ENCODE peak calls at places on chromosomes 12 and 14, in five cellular contexts. One of them, this sample, is unnamed.
A peak's percentile ranks its signal among the peaks of the same experiment; 100 is the strongest.

GRCh38 chr12:26870491-26871419 is 37.8 kb upstream of the ITPR2 start:
- DNase-seq in choroid plexus epithelial cell: peak; percentile 70
- DNase-seq in astrocyte of the spinal cord: peak; percentile 7
- DNase-seq in A549: peak; percentile 26
- DNase-seq in fibroblast of lung: peak; percentile 72
- DNase-seq in this sample: no peak

GRCh38 chr12:57629897-57630471 is 3.0 kb downstream of the B4GALNT1 start:
- DNase-seq in astrocyte of the spinal cord: no peak
- DNase-seq in choroid plexus epithelial cell: no peak
- DNase-seq in A549: no peak
- DNase-seq in fibroblast of lung: no peak
- DNase-seq in this sample: no peak

GRCh38 chr14:30657606-30658163 is 35.6 kb downstream of the SCFD1 start:
- DNase-seq in A549: peak; percentile 17
- DNase-seq in astrocyte of the spinal cord: peak; percentile 10
- DNase-seq in choroid plexus epithelial cell: peak; percentile 37
- DNase-seq in fibroblast of lung: peak; percentile 29
- DNase-seq in this sample: no peak

GRCh38 chr12:100114574-100114973 is 28.1 kb downstream of the BLTP3B start:
- DNase-seq in A549: no peak
- DNase-seq in astrocyte of the spinal cord: peak; percentile 25
- DNase-seq in choroid plexus epithelial cell: no peak
- DNase-seq in fibroblast of lung: no peak
- DNase-seq in this sample: no peak

GRCh38 chr14:55502746-55503284 is 62.4 kb upstream of the TBPL2 start:
- DNase-seq in astrocyte of the spinal cord: no peak
- DNase-seq in A549: no peak
- DNase-seq in choroid plexus epithelial cell: no peak
- DNase-seq in fibroblast of lung: no peak
- DNase-seq in this sample: no peak

GRCh38 chr12:124917135-124917840 is 2.8 kb upstream of the UBC start:
- DNase-seq in choroid plexus epithelial cell: peak; percentile 100
- DNase-seq in A549: peak; percentile 100
- DNase-seq in astrocyte of the spinal cord: peak; percentile 100
- DNase-seq in fibroblast of lung: peak; percentile 100
- DNase-seq in this sample: no peak

GRCh38 chr14:31059152-31059924 is 33.2 kb upstream of the STRN3 start:
- DNase-seq in A549: peak; percentile 15
- DNase-seq in choroid plexus epithelial cell: peak; percentile 92
- DNase-seq in fibroblast of lung: peak; percentile 88
- DNase-seq in astrocyte of the spinal cord: peak; percentile 73
- DNase-seq in this sample: peak; percentile 16

GRCh38 chr12:51071663-51072062 is 11.7 kb downstream of the CSRNP2 start:
- DNase-seq in fibroblast of lung: no peak
- DNase-seq in astrocyte of the spinal cord: no peak
- DNase-seq in A549: no peak
- DNase-seq in choroid plexus epithelial cell: peak; percentile 18
- DNase-seq in this sample: no peak

GRCh38 chr14:67815573-67816235 is 686 bp downstream of the ZFYVE26 start:
- DNase-seq in choroid plexus epithelial cell: peak; percentile 75
- DNase-seq in fibroblast of lung: peak; percentile 36
- DNase-seq in A549: no peak
- DNase-seq in astrocyte of the spinal cord: peak; percentile 42
- DNase-seq in this sample: no peak

GRCh38 chr14:77910506-77910905 is 110.6 kb downstream of the ADCK1 start:
- DNase-seq in fibroblast of lung: no peak
- DNase-seq in A549: no peak
- DNase-seq in astrocyte of the spinal cord: no peak
- DNase-seq in choroid plexus epithelial cell: no peak
- DNase-seq in this sample: no peak

GRCh38 chr14:101355284-101355683 is 206.0 kb upstream of the DIO3 start:
- DNase-seq in A549: no peak
- DNase-seq in choroid plexus epithelial cell: no peak
- DNase-seq in astrocyte of the spinal cord: no peak
- DNase-seq in fibroblast of lung: no peak
- DNase-seq in this sample: no peak

GRCh38 chr12:11749943-11750690 is 100.6 kb downstream of the ETV6 start:
- DNase-seq in choroid plexus epithelial cell: no peak
- DNase-seq in A549: no peak
- DNase-seq in astrocyte of the spinal cord: no peak
- DNase-seq in fibroblast of lung: no peak
- DNase-seq in this sample: no peak

GRCh38 chr12:120529641-120530314 is 820 bp upstream of the COQ5 start:
- DNase-seq in A549: peak; percentile 61
- DNase-seq in choroid plexus epithelial cell: peak; percentile 79
- DNase-seq in fibroblast of lung: no peak
- DNase-seq in astrocyte of the spinal cord: peak; percentile 64
- DNase-seq in this sample: no peak

GRCh38 chr12:41250748-41251147 is 62.6 kb downstream of the PDZRN4 start:
- DNase-seq in A549: no peak
- DNase-seq in astrocyte of the spinal cord: peak; percentile 29
- DNase-seq in choroid plexus epithelial cell: peak; percentile 6
- DNase-seq in fibroblast of lung: no peak
- DNase-seq in this sample: no peak

GRCh38 chr12:58923781-58924180 is 3.5 kb upstream of the LRIG3 start:
- DNase-seq in A549: no peak
- DNase-seq in choroid plexus epithelial cell: no peak
- DNase-seq in fibroblast of lung: no peak
- DNase-seq in astrocyte of the spinal cord: no peak
- DNase-seq in this sample: no peak

GRCh38 chr14:104102282-104102914 is 16.9 kb downstream of the ASPG start:
- DNase-seq in A549: no peak
- DNase-seq in choroid plexus epithelial cell: no peak
- DNase-seq in fibroblast of lung: no peak
- DNase-seq in astrocyte of the spinal cord: no peak
- DNase-seq in this sample: no peak

GRCh38 chr12:18576104-18576622 is 161.6 kb downstream of the PLCZ1 start:
- DNase-seq in choroid plexus epithelial cell: peak; percentile 43
- DNase-seq in astrocyte of the spinal cord: peak; percentile 1
- DNase-seq in A549: no peak
- DNase-seq in fibroblast of lung: peak; percentile 26
- DNase-seq in this sample: no peak

GRCh38 chr14:105849933-105850626 is 323.7 kb downstream of the TMEM121 start:
- DNase-seq in fibroblast of lung: no peak
- DNase-seq in astrocyte of the spinal cord: no peak
- DNase-seq in choroid plexus epithelial cell: no peak
- DNase-seq in A549: no peak
- DNase-seq in this sample: no peak

GRCh38 chr14:74349757-74350156 is 1.5 kb downstream of the VRTN start:
- DNase-seq in fibroblast of lung: no peak
- DNase-seq in choroid plexus epithelial cell: no peak
- DNase-seq in astrocyte of the spinal cord: no peak
- DNase-seq in A549: no peak
- DNase-seq in this sample: no peak

GRCh38 chr12:66883545-66883944 is 204.7 kb upstream of the GRIP1 start:
- DNase-seq in fibroblast of lung: no peak
- DNase-seq in choroid plexus epithelial cell: no peak
- DNase-seq in A549: no peak
- DNase-seq in astrocyte of the spinal cord: no peak
- DNase-seq in this sample: no peak

GRCh38 chr12:103548622-103549601 is 38.2 kb upstream of the STAB2 start:
- DNase-seq in choroid plexus epithelial cell: peak; percentile 82
- DNase-seq in A549: peak; percentile 81
- DNase-seq in fibroblast of lung: peak; percentile 75
- DNase-seq in astrocyte of the spinal cord: peak; percentile 62
- DNase-seq in this sample: peak; percentile 19

GRCh38 chr12:94145231-94145979 is 3.0 kb upstream of the PLXNC1 start:
- DNase-seq in astrocyte of the spinal cord: peak; percentile 59
- DNase-seq in A549: peak; percentile 42
- DNase-seq in choroid plexus epithelial cell: peak; percentile 80
- DNase-seq in fibroblast of lung: peak; percentile 80
- DNase-seq in this sample: no peak

GRCh38 chr12:57549909-57550627 is at the start of gene KIF5A:
- DNase-seq in fibroblast of lung: no peak
- DNase-seq in A549: no peak
- DNase-seq in choroid plexus epithelial cell: no peak
- DNase-seq in astrocyte of the spinal cord: no peak
- DNase-seq in this sample: no peak

GRCh38 chr14:66746316-66747006 is 238.5 kb downstream of the GPHN start:
- DNase-seq in A549: peak; percentile 66
- DNase-seq in choroid plexus epithelial cell: peak; percentile 78
- DNase-seq in astrocyte of the spinal cord: peak; percentile 57
- DNase-seq in fibroblast of lung: peak; percentile 71
- DNase-seq in this sample: no peak

GRCh38 chr12:76144253-76144564 is 59.7 kb upstream of the NAP1L1 start:
- DNase-seq in A549: peak; percentile 11
- DNase-seq in astrocyte of the spinal cord: no peak
- DNase-seq in choroid plexus epithelial cell: peak; percentile 80
- DNase-seq in fibroblast of lung: peak; percentile 61
- DNase-seq in this sample: no peak

GRCh38 chr12:125773033-125773432 is 707.8 kb downstream of the AACS start:
- DNase-seq in astrocyte of the spinal cord: no peak
- DNase-seq in choroid plexus epithelial cell: no peak
- DNase-seq in A549: peak; percentile 75
- DNase-seq in fibroblast of lung: no peak
- DNase-seq in this sample: no peak

GRCh38 chr12:78121969-78122610 is 291.4 kb downstream of the NAV3 start:
- DNase-seq in astrocyte of the spinal cord: peak; percentile 91
- DNase-seq in fibroblast of lung: no peak
- DNase-seq in A549: no peak
- DNase-seq in choroid plexus epithelial cell: peak; percentile 96
- DNase-seq in this sample: no peak

GRCh38 chr12:53170876-53171724 is 9.4 kb upstream of the ZNF740 start:
- DNase-seq in astrocyte of the spinal cord: no peak
- DNase-seq in A549: no peak
- DNase-seq in choroid plexus epithelial cell: no peak
- DNase-seq in fibroblast of lung: no peak
- DNase-seq in this sample: no peak